ENCODE peak calls at places on chromosomes 6 and 20, in nine cellular contexts. I is NCI-H1694, R is H7, M is GM06990, Z is Caki2, Q is T-helper 2 cell, F is H9, C is cardiac muscle cell, P is NCI-H2107. O is an unnamed sample.

GRCh38 chr20:52410182-52410647 is 218.6 kb upstream of the ZFP64 start:
- DNase-seq in I (no peak), R (no peak), M (no peak), Z (no peak), Q (no peak), F (no peak), C (peak), P (no peak), O (no peak)

GRCh38 chr6:21679761-21680265 is 86.3 kb downstream of the SOX4 start:
- DNase-seq in I (no peak), R (no peak), M (no peak), Z (peak), Q (no peak), F (no peak), C (no peak), P (no peak), O (no peak)

GRCh38 chr6:41039060-41039998 is at the start of gene UNC5CL:
- DNase-seq in I (peak), R (peak), M (no peak), Z (peak), Q (no peak), F (peak), C (peak), P (no peak), O (peak)

GRCh38 chr20:56786503-56786902 is 157.4 kb downstream of the TFAP2C start:
- DNase-seq in I (no peak), R (no peak), M (no peak), Z (peak), Q (no peak), F (no peak), C (no peak), P (no peak), O (no peak)

GRCh38 chr20:44836596-44837120 is 26.3 kb upstream of the RIMS4 start:
- DNase-seq in I (no peak), R (no peak), M (no peak), Z (no peak), Q (no peak), F (no peak), C (no peak), P (no peak), O (no peak)

GRCh38 chr6:13248053-13248452 is 80.3 kb downstream of the TBC1D7 start:
- DNase-seq in I (peak), R (no peak), M (no peak), Z (no peak), Q (no peak), F (peak), C (peak), P (peak), O (no peak)

GRCh38 chr20:49668181-49668877 is 45.3 kb downstream of the B4GALT5 start:
- DNase-seq in I (no peak), R (no peak), M (peak), Z (peak), Q (no peak), F (no peak), C (no peak), P (no peak), O (no peak)

GRCh38 chr6:133551847-133552331 is 310.7 kb downstream of the EYA4 start:
- DNase-seq in I (no peak), R (peak), M (no peak), Z (peak), Q (no peak), F (no peak), C (peak), P (no peak), O (peak)

GRCh38 chr6:139369568-139370046 is 4.8 kb downstream of the CITED2 start:
- DNase-seq in I (peak), R (no peak), M (no peak), Z (peak), Q (no peak), F (no peak), C (peak), P (no peak), O (no peak)

GRCh38 chr6:14642842-14643241 is 525.3 kb downstream of the CD83 start:
- DNase-seq in I (no peak), R (no peak), M (no peak), Z (no peak), Q (no peak), F (no peak), C (no peak), P (no peak), O (no peak)

GRCh38 chr6:46011241-46012085 is 4.2 kb downstream of the CLIC5 start:
- DNase-seq in I (no peak), R (no peak), M (peak), Z (peak), Q (no peak), F (no peak), C (no peak), P (no peak), O (no peak)

GRCh38 chr6:10478187-10479040 is 42.7 kb upstream of the GCNT2 start:
- DNase-seq in I (peak), R (peak), M (peak), Z (peak), Q (no peak), F (no peak), C (peak), P (no peak), O (no peak)

GRCh38 chr6:41228616-41229015 is 467 bp downstream of the TREML4 start:
- DNase-seq in I (no peak), R (peak), M (no peak), Z (peak), Q (no peak), F (peak), C (no peak), P (no peak), O (no peak)

GRCh38 chr6:119602215-119603178 is 252.9 kb upstream of the MAN1A1 start:
- DNase-seq in I (no peak), R (no peak), M (no peak), Z (no peak), Q (no peak), F (no peak), C (no peak), P (no peak), O (no peak)

GRCh38 chr20:51926670-51927305 is 124.5 kb upstream of the SALL4 start:
- DNase-seq in I (no peak), R (no peak), M (no peak), Z (no peak), Q (no peak), F (no peak), C (no peak), P (no peak), O (no peak)

GRCh38 chr6:111711989-111712388 is 106.3 kb upstream of the TRAF3IP2 start:
- DNase-seq in I (no peak), R (no peak), M (no peak), Z (no peak), Q (no peak), F (no peak), C (no peak), P (no peak), O (no peak)

GRCh38 chr6:134217110-134217509 is 100.8 kb downstream of the SGK1 start:
- DNase-seq in I (no peak), R (no peak), M (no peak), Z (peak), Q (no peak), F (no peak), C (no peak), P (no peak), O (no peak)

GRCh38 chr6:111664565-111665039 is 58.9 kb upstream of the TRAF3IP2 start:
- DNase-seq in I (no peak), R (no peak), M (no peak), Z (no peak), Q (no peak), F (no peak), C (no peak), P (no peak), O (no peak)

GRCh38 chr6:138272543-138273305 is 54.4 kb upstream of the PBOV1 start:
- DNase-seq in I (no peak), R (no peak), M (no peak), Z (no peak), Q (no peak), F (no peak), C (no peak), P (no peak), O (no peak)

GRCh38 chr6:170271771-170272314 is 19.0 kb downstream of the DLL1 start:
- DNase-seq in I (no peak), R (no peak), M (peak), Z (no peak), Q (peak), F (no peak), C (no peak), P (no peak), O (no peak)

GRCh38 chr20:32681175-32682084 is 7.7 kb upstream of the C20orf203 start:
- DNase-seq in I (peak), R (peak), M (no peak), Z (peak), Q (no peak), F (peak), C (peak), P (no peak), O (no peak)

GRCh38 chr6:26205625-26206574 is 118.7 kb downstream of the HFE start:
- DNase-seq in I (no peak), R (no peak), M (no peak), Z (peak), Q (no peak), F (no peak), C (no peak), P (no peak), O (no peak)

GRCh38 chr20:31602779-31603441 is 2.2 kb upstream of the ID1 start:
- DNase-seq in I (no peak), R (peak), M (peak), Z (peak), Q (no peak), F (no peak), C (no peak), P (no peak), O (no peak)

GRCh38 chr6:25579484-25579883 is 72.5 kb upstream of the SCGN start:
- DNase-seq in I (no peak), R (no peak), M (no peak), Z (no peak), Q (no peak), F (no peak), C (no peak), P (no peak), O (no peak)

GRCh38 chr6:119349341-119350201 is at the start of gene MAN1A1:
- DNase-seq in I (no peak), R (peak), M (peak), Z (peak), Q (peak), F (peak), C (peak), P (no peak), O (peak)

GRCh38 chr6:13362432-13362831 is 34.1 kb upstream of the TBC1D7 start:
- DNase-seq in I (no peak), R (no peak), M (no peak), Z (peak), Q (no peak), F (no peak), C (peak), P (no peak), O (no peak)

GRCh38 chr6:158408552-158409130 is 96.4 kb downstream of the TULP4 start:
- DNase-seq in I (no peak), R (peak), M (no peak), Z (no peak), Q (no peak), F (no peak), C (peak), P (no peak), O (peak)

GRCh38 chr6:139987091-139987490 is 612.6 kb upstream of the CITED2 start:
- DNase-seq in I (no peak), R (no peak), M (no peak), Z (no peak), Q (no peak), F (no peak), C (no peak), P (no peak), O (no peak)

GRCh38 chr6:149140910-149141290 is 176.6 kb upstream of the TAB2 start:
- DNase-seq in I (no peak), R (no peak), M (peak), Z (no peak), Q (no peak), F (no peak), C (no peak), P (no peak), O (no peak)

GRCh38 chr6:139473731-139474130 is 99.3 kb upstream of the CITED2 start:
- DNase-seq in I (no peak), R (no peak), M (no peak), Z (no peak), Q (no peak), F (no peak), C (no peak), P (no peak), O (no peak)

GRCh38 chr6:109690373-109690739 is 646 bp downstream of the AK9 start:
- DNase-seq in I (no peak), R (peak), M (peak), Z (no peak), Q (peak), F (peak), C (peak), P (peak), O (peak)

GRCh38 chr6:52363222-52363867 is 1.4 kb downstream of the PAQR8 start:
- DNase-seq in I (no peak), R (no peak), M (no peak), Z (peak), Q (no peak), F (no peak), C (peak), P (no peak), O (no peak)

GRCh38 chr6:32105433-32105832 is 3.7 kb downstream of the TNXB start:
- DNase-seq in I (no peak), R (no peak), M (no peak), Z (no peak), Q (no peak), F (no peak), C (peak), P (no peak), O (no peak)

GRCh38 chr20:57164872-57165271 is 101.6 kb downstream of the BMP7 start:
- DNase-seq in I (no peak), R (no peak), M (no peak), Z (no peak), Q (no peak), F (no peak), C (no peak), P (no peak), O (no peak)

GRCh38 chr6:75155586-75155985 is 50.3 kb downstream of the COL12A1 start:
- DNase-seq in I (no peak), R (no peak), M (no peak), Z (no peak), Q (no peak), F (no peak), C (no peak), P (no peak), O (no peak)

GRCh38 chr20:3181270-3181669 is 7.9 kb upstream of the LZTS3 start:
- DNase-seq in I (no peak), R (no peak), M (no peak), Z (no peak), Q (no peak), F (no peak), C (no peak), P (no peak), O (no peak)